ENCODE peak calls at places on chromosome 14, in seven cellular contexts. One of them, this sample, is unnamed. For H3K4me1, the result is how much of the 10 kb centered on the place peaks cover.

GRCh38 chr14:34059925-34060746 is 109.3 kb upstream of the EGLN3 start:
- DNase-seq in ascending aorta: peak
- DNase-seq in right cardiac atrium: peak
- DNase-seq in CD8-positive, alpha-beta memory T cell: peak
- DNase-seq in stomach: peak
- DNase-seq in endothelial cell of umbilical vein: peak
- DNase-seq in cardiac muscle cell: peak
- DNase-seq in this sample: peak

GRCh38 chr14:22849212-22849819 is 12.9 kb downstream of the MMP14 start:
- DNase-seq in endothelial cell of umbilical vein: no peak
- DNase-seq in cardiac muscle cell: no peak
- DNase-seq in ascending aorta: peak
- DNase-seq in CD8-positive, alpha-beta memory T cell: no peak
- DNase-seq in stomach: peak
- DNase-seq in right cardiac atrium: peak
- DNase-seq in this sample: peak

GRCh38 chr14:27190286-27190685 is 592.5 kb upstream of the NOVA1 start:
- DNase-seq in endothelial cell of umbilical vein: no peak
- DNase-seq in stomach: no peak
- DNase-seq in CD8-positive, alpha-beta memory T cell: no peak
- DNase-seq in ascending aorta: no peak
- DNase-seq in cardiac muscle cell: no peak
- DNase-seq in right cardiac atrium: no peak
- DNase-seq in this sample: no peak

GRCh38 chr14:56899829-56900228 is 89.5 kb upstream of the OTX2 start:
- DNase-seq in CD8-positive, alpha-beta memory T cell: no peak
- DNase-seq in right cardiac atrium: no peak
- DNase-seq in cardiac muscle cell: peak
- DNase-seq in endothelial cell of umbilical vein: no peak
- DNase-seq in stomach: no peak
- DNase-seq in ascending aorta: no peak
- DNase-seq in this sample: no peak

GRCh38 chr14:38948171-38948570 is 154.9 kb downstream of the SEC23A start:
- DNase-seq in stomach: no peak
- DNase-seq in endothelial cell of umbilical vein: no peak
- DNase-seq in right cardiac atrium: no peak
- DNase-seq in CD8-positive, alpha-beta memory T cell: no peak
- DNase-seq in cardiac muscle cell: no peak
- DNase-seq in ascending aorta: no peak
- DNase-seq in this sample: no peak

GRCh38 chr14:105602799-105603763 is 76.7 kb downstream of the TMEM121 start:
- DNase-seq in right cardiac atrium: peak
- DNase-seq in cardiac muscle cell: no peak
- DNase-seq in stomach: no peak
- DNase-seq in CD8-positive, alpha-beta memory T cell: no peak
- DNase-seq in endothelial cell of umbilical vein: no peak
- DNase-seq in ascending aorta: peak
- DNase-seq in this sample: no peak

GRCh38 chr14:72810201-72810600 is 83.7 kb downstream of the DPF3 start:
- DNase-seq in CD8-positive, alpha-beta memory T cell: peak
- DNase-seq in endothelial cell of umbilical vein: no peak
- DNase-seq in stomach: no peak
- DNase-seq in ascending aorta: no peak
- DNase-seq in cardiac muscle cell: no peak
- DNase-seq in right cardiac atrium: no peak
- DNase-seq in this sample: no peak

GRCh38 chr14:24071144-24071697 is at the start of gene CPNE6:
- DNase-seq in right cardiac atrium: no peak
- DNase-seq in CD8-positive, alpha-beta memory T cell: no peak
- DNase-seq in cardiac muscle cell: no peak
- DNase-seq in endothelial cell of umbilical vein: no peak
- DNase-seq in stomach: no peak
- DNase-seq in ascending aorta: no peak
- DNase-seq in this sample: no peak

GRCh38 chr14:37591941-37592287 is 3.1 kb downstream of the FOXA1 start:
- DNase-seq in CD8-positive, alpha-beta memory T cell: no peak
- DNase-seq in endothelial cell of umbilical vein: no peak
- DNase-seq in cardiac muscle cell: no peak
- DNase-seq in right cardiac atrium: peak
- DNase-seq in ascending aorta: no peak
- DNase-seq in stomach: peak
- DNase-seq in this sample: peak

DNA sequence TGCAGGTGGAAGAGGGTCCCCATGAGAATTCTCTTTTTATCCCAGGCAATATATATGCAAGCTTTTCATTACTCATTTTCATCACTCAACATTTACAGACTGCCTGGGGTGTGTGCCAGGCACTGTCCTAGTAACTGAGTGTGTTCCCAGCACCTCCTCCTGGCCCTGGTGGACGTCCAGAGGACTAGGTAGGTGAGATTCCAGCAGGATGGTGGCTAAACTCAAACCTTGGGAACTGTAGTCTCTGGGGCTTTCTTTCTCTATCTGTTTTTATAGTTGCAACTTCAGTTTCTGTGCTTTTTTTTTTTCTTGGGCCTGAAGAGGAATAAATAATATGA is 63.8 kb downstream of the SUSD6 start:
- DNase-seq in stomach: peak
- DNase-seq in cardiac muscle cell: no peak
- DNase-seq in endothelial cell of umbilical vein: no peak
- DNase-seq in ascending aorta: no peak
- DNase-seq in CD8-positive, alpha-beta memory T cell: no peak
- DNase-seq in right cardiac atrium: no peak
- DNase-seq in this sample: no peak
- H3K4me1 ChIP-seq in stomach: half or more
- H3K4me1 ChIP-seq in cardiac muscle cell: under half
- H3K4me1 ChIP-seq in endothelial cell of umbilical vein: under half
- H3K4me1 ChIP-seq in ascending aorta: under half
- H3K4me1 ChIP-seq in CD8-positive, alpha-beta memory T cell: half or more
- H3K4me1 ChIP-seq in right cardiac atrium: under half
- H3K4me1 ChIP-seq in this sample: under half

DNA sequence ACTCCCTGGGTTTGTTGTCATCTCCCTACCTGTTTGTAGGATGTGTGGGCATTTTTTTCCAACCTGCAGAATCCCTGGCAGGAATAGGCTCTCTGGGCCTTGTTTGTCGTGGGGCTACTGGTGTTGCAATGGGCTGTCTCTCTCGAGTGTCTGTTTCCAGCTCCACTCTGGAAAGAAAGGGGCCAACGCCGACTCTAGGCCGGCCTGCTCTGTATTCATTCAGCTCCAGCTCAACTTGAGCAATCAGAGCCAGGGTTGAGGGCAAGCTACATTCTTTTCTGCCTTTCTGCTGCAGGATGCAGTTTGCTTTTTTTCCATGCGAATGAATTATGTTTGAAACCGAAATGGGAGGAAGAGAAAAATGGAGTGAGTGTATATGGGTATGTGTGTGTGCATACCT is 2.3 kb downstream of the JDP2 start:
- DNase-seq in stomach: no peak
- DNase-seq in endothelial cell of umbilical vein: no peak
- DNase-seq in cardiac muscle cell: no peak
- DNase-seq in ascending aorta: no peak
- DNase-seq in right cardiac atrium: peak
- DNase-seq in CD8-positive, alpha-beta memory T cell: no peak
- DNase-seq in this sample: no peak
- H3K4me1 ChIP-seq in stomach: half or more
- H3K4me1 ChIP-seq in endothelial cell of umbilical vein: under half
- H3K4me1 ChIP-seq in cardiac muscle cell: under half
- H3K4me1 ChIP-seq in ascending aorta: under half
- H3K4me1 ChIP-seq in right cardiac atrium: under half
- H3K4me1 ChIP-seq in CD8-positive, alpha-beta memory T cell: under half
- H3K4me1 ChIP-seq in this sample: under half

GRCh38 chr14:99593971-99594841 is 9.8 kb downstream of the CCDC85C start:
- DNase-seq in right cardiac atrium: peak
- DNase-seq in endothelial cell of umbilical vein: no peak
- DNase-seq in stomach: no peak
- DNase-seq in cardiac muscle cell: no peak
- DNase-seq in ascending aorta: no peak
- DNase-seq in CD8-positive, alpha-beta memory T cell: no peak
- DNase-seq in this sample: no peak

GRCh38 chr14:99596071-99596627 is 7.9 kb downstream of the CCDC85C start:
- DNase-seq in cardiac muscle cell: no peak
- DNase-seq in ascending aorta: no peak
- DNase-seq in endothelial cell of umbilical vein: peak
- DNase-seq in stomach: peak
- DNase-seq in CD8-positive, alpha-beta memory T cell: no peak
- DNase-seq in right cardiac atrium: peak
- DNase-seq in this sample: peak

GRCh38 chr14:99596772-99597171 is 7.2 kb downstream of the CCDC85C start:
- DNase-seq in cardiac muscle cell: no peak
- DNase-seq in ascending aorta: no peak
- DNase-seq in endothelial cell of umbilical vein: no peak
- DNase-seq in right cardiac atrium: peak
- DNase-seq in stomach: no peak
- DNase-seq in CD8-positive, alpha-beta memory T cell: no peak
- DNase-seq in this sample: no peak

GRCh38 chr14:99595524-99595923 is 8.5 kb downstream of the CCDC85C start:
- DNase-seq in CD8-positive, alpha-beta memory T cell: no peak
- DNase-seq in right cardiac atrium: peak
- DNase-seq in ascending aorta: no peak
- DNase-seq in cardiac muscle cell: no peak
- DNase-seq in endothelial cell of umbilical vein: no peak
- DNase-seq in stomach: no peak
- DNase-seq in this sample: no peak

DNA sequence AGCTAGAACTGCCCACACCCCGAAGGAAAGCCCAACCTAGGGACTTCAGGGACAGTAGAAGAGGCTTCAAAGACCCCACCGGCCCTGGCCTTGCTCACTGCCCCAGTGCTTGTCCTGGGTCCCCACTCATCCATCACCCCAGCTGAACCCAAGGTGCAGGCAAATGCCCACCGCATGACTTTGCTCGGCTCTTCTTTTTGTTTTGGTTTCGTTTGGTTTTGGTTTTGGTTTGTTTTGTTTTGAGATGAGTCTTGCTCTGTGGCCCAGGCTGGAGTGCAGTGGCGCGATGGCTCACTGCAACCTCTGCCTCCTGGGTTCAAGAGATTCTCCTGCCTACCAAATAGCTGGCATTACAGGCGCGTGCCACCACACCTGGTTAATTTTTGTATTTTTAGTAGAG is 9.0 kb downstream of the CCDC85C start:
- DNase-seq in endothelial cell of umbilical vein: no peak
- DNase-seq in cardiac muscle cell: no peak
- DNase-seq in stomach: no peak
- DNase-seq in ascending aorta: no peak
- DNase-seq in right cardiac atrium: peak
- DNase-seq in CD8-positive, alpha-beta memory T cell: peak
- DNase-seq in this sample: no peak
- H3K4me1 ChIP-seq in endothelial cell of umbilical vein: under half
- H3K4me1 ChIP-seq in cardiac muscle cell: under half
- H3K4me1 ChIP-seq in stomach: half or more
- H3K4me1 ChIP-seq in ascending aorta: under half
- H3K4me1 ChIP-seq in right cardiac atrium: under half
- H3K4me1 ChIP-seq in CD8-positive, alpha-beta memory T cell: under half
- H3K4me1 ChIP-seq in this sample: under half

GRCh38 chr14:103696027-103696402 is 19.2 kb downstream of the XRCC3 start:
- DNase-seq in stomach: no peak
- DNase-seq in CD8-positive, alpha-beta memory T cell: no peak
- DNase-seq in cardiac muscle cell: no peak
- DNase-seq in endothelial cell of umbilical vein: no peak
- DNase-seq in right cardiac atrium: no peak
- DNase-seq in ascending aorta: no peak
- DNase-seq in this sample: no peak
- H3K4me1 ChIP-seq in stomach: half or more
- H3K4me1 ChIP-seq in CD8-positive, alpha-beta memory T cell: under half
- H3K4me1 ChIP-seq in cardiac muscle cell: under half
- H3K4me1 ChIP-seq in endothelial cell of umbilical vein: under half
- H3K4me1 ChIP-seq in right cardiac atrium: under half
- H3K4me1 ChIP-seq in ascending aorta: under half
- H3K4me1 ChIP-seq in this sample: under half

DNA sequence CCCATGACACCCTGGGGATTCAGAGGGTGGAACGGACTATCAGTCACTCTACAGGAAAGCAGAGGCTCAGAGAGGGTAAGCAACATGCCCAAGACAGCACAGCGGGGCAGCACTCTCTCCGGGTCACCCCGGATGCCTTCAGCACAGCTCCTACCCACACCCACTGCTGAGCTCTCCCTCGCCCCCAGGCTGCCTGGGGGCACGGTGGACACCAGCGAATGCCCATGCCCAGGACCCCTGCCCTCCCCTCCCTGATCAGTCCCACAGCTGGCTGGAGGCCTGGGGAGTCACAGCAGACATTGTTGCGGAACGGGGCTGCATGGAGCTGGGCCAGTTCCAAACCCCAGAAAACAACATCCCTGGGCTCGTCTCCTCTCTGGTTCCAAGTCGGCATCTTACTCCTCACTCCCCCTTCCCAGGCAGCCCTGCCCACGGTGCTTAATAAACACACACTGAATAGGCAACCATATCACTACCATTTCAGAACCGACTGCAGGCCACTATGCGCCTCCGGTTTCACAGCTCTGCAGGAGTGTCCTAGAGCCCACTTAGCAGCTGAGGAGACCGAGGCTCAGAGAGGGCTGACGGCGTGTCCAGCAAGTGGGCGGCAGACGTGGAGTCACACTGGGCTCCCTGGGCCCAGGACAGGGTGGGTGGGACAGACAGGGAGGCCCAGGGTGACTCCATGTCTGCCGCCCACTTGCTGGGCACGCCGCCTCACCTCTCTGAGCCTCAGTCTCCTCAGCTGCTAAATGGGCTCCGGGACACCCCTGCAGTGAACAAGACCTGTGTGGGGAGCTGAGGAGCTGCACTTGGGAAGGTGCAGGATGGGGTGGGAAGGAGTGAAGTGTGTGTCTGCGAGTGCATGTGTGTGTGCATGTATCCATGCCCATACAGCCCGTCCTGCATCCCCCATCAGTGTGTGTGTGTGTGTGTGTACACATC is 27.0 kb downstream of the CCDC85C start:
- DNase-seq in ascending aorta: no peak
- DNase-seq in CD8-positive, alpha-beta memory T cell: no peak
- DNase-seq in stomach: no peak
- DNase-seq in cardiac muscle cell: no peak
- DNase-seq in endothelial cell of umbilical vein: no peak
- DNase-seq in right cardiac atrium: no peak
- DNase-seq in this sample: no peak
- H3K4me1 ChIP-seq in ascending aorta: under half
- H3K4me1 ChIP-seq in CD8-positive, alpha-beta memory T cell: under half
- H3K4me1 ChIP-seq in stomach: half or more
- H3K4me1 ChIP-seq in cardiac muscle cell: half or more
- H3K4me1 ChIP-seq in endothelial cell of umbilical vein: under half
- H3K4me1 ChIP-seq in right cardiac atrium: under half
- H3K4me1 ChIP-seq in this sample: half or more